ENCODE peak calls at places on chromosomes 13 and 19, in eight cellular contexts. A is fibroblast of the aortic adventitia, P is brain microvascular endothelial cell, T is A549, M is thoracic aorta, N is ovary, Z is IMR-90, R is breast epithelium. W is an unnamed sample.

GRCh38 chr19:51341976-51342580 is at the start of gene VSIG10L:
- DNase-seq in P (no peak), M (no peak), R (no peak), T (no peak), Z (no peak), A (no peak), N (no peak), W (no peak)

GRCh38 chr13:40812724-40813445 is 23.5 kb downstream of the SLC25A15 start:
- DNase-seq in A (no peak), N (no peak), M (no peak), T (no peak), R (no peak), P (peak; percentile 27), Z (peak; percentile 78), W (no peak)

GRCh38 chr13:43905435-43906031 is 25.8 kb downstream of the LACC1 start:
- DNase-seq in T (no peak), P (peak; percentile 60), M (no peak), R (no peak), N (no peak), A (peak; percentile 86), Z (peak; percentile 77), W (no peak)

GRCh38 chr19:31350693-31351211 is 1.5 kb upstream of the TSHZ3 start:
- DNase-seq in A (peak; percentile 49), M (no peak), N (peak; percentile 41), P (peak; percentile 22), T (no peak), Z (peak; percentile 56), R (no peak), W (no peak)

GRCh38 chr19:33904681-33905080 is 108.0 kb downstream of the KCTD15 start:
- DNase-seq in N (peak; percentile 27), M (no peak), R (no peak), A (no peak), P (peak; percentile 53), T (no peak), Z (no peak), W (no peak)

GRCh38 chr13:114095486-114095885 is 36.9 kb downstream of the RASA3 start:
- DNase-seq in Z (no peak), M (no peak), P (no peak), R (peak; percentile 20), N (no peak), A (no peak), T (no peak), W (no peak)

GRCh38 chr19:3270908-3271307 is 46.4 kb downstream of the CELF5 start:
- DNase-seq in T (no peak), N (no peak), Z (peak; percentile 45), M (no peak), A (peak; percentile 32), R (no peak), P (peak; percentile 11), W (no peak)

GRCh38 chr13:26977541-26977940 is 194.1 kb downstream of the USP12 start:
- DNase-seq in M (no peak), A (no peak), Z (peak; percentile 49), T (no peak), P (no peak), N (no peak), R (no peak), W (no peak)

GRCh38 chr13:51781246-51782022 is 22.5 kb downstream of the DHRS12 start:
- DNase-seq in T (no peak), Z (peak; percentile 24), M (no peak), N (no peak), P (no peak), R (no peak), A (no peak), W (no peak)

GRCh38 chr19:18848860-18849661 is 17.3 kb downstream of the UPF1 start:
- DNase-seq in P (peak; percentile 30), Z (peak; percentile 40), M (peak; percentile 46), T (no peak), A (peak; percentile 87), N (peak; percentile 70), R (no peak), W (no peak)

GRCh38 chr13:108943842-108944241 is 314.4 kb downstream of the MYO16 start:
- DNase-seq in A (no peak), Z (no peak), R (no peak), N (no peak), P (no peak), T (no peak), M (no peak), W (no peak)

GRCh38 chr13:108950333-108951010 is 321.1 kb downstream of the MYO16 start:
- DNase-seq in R (no peak), N (no peak), M (no peak), A (peak; percentile 24), Z (no peak), P (peak; percentile 78), T (no peak), W (no peak)

GRCh38 chr13:108944760-108945159 is 315.3 kb downstream of the MYO16 start:
- DNase-seq in A (peak; percentile 44), N (no peak), M (no peak), Z (no peak), T (no peak), R (no peak), P (no peak), W (no peak)

GRCh38 chr13:108947551-108948030 is 318.2 kb downstream of the MYO16 start:
- DNase-seq in M (no peak), A (peak; percentile 90), Z (peak; percentile 30), P (peak; percentile 59), T (no peak), N (peak; percentile 28), R (no peak), W (no peak)

DNA sequence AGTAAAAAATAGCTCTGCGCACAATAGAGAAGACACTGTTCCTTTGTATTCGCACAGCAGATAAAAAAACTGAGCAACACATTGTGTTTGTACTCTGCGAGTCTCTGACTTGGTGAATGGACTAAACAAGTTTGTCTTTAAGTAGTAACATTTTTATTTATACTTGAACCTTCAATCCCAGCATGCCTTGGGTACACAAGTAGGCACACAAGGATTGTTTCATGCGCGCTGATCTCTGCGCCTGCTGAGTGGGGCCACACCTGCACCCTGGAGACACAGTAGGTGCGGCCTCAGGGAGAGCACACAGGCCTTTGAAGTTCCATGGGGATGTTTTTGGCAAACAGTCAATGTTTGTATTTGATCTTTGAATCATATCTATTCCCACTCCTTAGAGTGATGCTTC is 318.9 kb downstream of the MYO16 start:
- DNase-seq in Z (no peak), N (no peak), T (peak; percentile 35), R (no peak), A (no peak), M (no peak), P (no peak), W (no peak)
- TF ChIP-seq CTCF in Z (no peak), N (no peak), T (no peak), R (no peak), A (no peak), M (no peak), P (no peak), W (no peak)

DNA sequence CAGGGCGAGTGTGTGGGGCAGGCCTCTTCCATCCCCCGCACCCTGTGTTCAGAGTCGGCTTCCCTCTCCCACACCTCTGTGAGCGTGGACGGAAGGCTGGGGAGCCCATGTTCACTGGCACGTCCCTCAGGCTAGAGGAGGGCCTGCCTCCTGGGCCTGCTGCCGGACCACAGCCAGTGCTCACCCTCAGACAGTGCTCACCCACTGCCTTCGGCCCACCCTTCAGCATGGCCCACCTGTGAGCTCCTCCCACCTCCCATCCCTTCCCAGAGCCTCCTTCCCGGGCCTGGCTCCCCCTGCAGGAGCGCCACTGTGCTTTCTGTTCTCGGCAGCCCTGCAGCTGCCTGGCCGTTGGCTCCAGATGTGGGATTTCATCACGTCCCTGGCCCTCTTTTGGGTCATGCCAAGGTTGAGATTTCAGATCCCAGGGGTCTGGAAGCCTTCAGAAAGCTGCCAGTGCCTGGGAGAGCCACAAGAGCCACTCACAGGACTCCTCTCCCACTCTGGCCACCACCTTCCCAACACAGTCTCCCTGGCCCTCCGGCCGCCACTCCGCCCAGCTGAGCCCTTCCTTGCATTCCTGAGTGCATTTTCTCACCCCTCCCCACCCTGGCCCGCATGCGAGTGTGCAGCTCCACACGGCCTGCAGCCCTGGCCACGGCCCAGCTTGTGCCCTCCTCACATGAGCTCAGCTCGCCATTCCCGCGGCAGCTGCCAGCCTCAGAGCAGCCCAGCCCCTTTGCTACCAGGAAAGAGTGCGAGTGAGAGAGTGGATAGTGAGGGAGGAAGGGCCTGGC is 25.3 kb downstream of the CAPN12 start:
- DNase-seq in P (peak; percentile 28), M (no peak), R (no peak), A (peak; percentile 40), N (no peak), Z (no peak), T (no peak), W (no peak)
- TF ChIP-seq CTCF in P (peak; percentile 72), M (peak; percentile 42), R (no peak), A (peak; percentile 39), N (no peak), Z (peak; percentile 30), T (peak; percentile 38), W (no peak)

GRCh38 chr19:48813123-48813911 is 2.5 kb upstream of the BCAT2 start:
- DNase-seq in M (no peak), T (no peak), Z (no peak), N (no peak), A (no peak), R (no peak), P (no peak), W (no peak)
- TF ChIP-seq CTCF in M (peak; percentile 8), T (peak; percentile 11), Z (no peak), N (no peak), A (no peak), R (no peak), P (peak; percentile 37), W (peak; percentile 2)

GRCh38 chr13:87792878-87793277 is 121.7 kb downstream of the SLITRK5 start:
- DNase-seq in A (no peak), T (no peak), P (no peak), Z (no peak), N (no peak), M (no peak), R (no peak), W (no peak)
- TF ChIP-seq CTCF in A (no peak), T (no peak), P (no peak), Z (no peak), N (no peak), M (no peak), R (no peak), W (no peak)

GRCh38 chr19:46076951-46077814 is 36.4 kb upstream of the IGFL4 start:
- DNase-seq in Z (peak; percentile 79), T (peak; percentile 95), P (peak; percentile 76), R (no peak), A (peak; percentile 89), M (no peak), N (no peak), W (peak; percentile 51)

GRCh38 chr19:46080561-46080960 is 39.8 kb upstream of the IGFL4 start:
- DNase-seq in R (no peak), N (no peak), A (peak; percentile 86), M (no peak), T (no peak), P (peak; percentile 98), Z (peak; percentile 92), W (no peak)

GRCh38 chr19:46076031-46076880 is 35.5 kb upstream of the IGFL4 start:
- DNase-seq in N (no peak), P (no peak), M (no peak), R (no peak), A (no peak), T (no peak), Z (no peak), W (no peak)

GRCh38 chr19:46081928-46082727 is 41.3 kb upstream of the IGFL4 start:
- DNase-seq in A (peak; percentile 82), N (no peak), T (peak; percentile 70), R (no peak), M (no peak), Z (peak; percentile 67), P (peak; percentile 46), W (no peak)

GRCh38 chr19:46077815-46078167 is 37.0 kb upstream of the IGFL4 start:
- DNase-seq in T (no peak), M (no peak), Z (no peak), P (no peak), R (no peak), N (no peak), A (no peak), W (no peak)
- TF ChIP-seq CTCF in T (no peak), M (no peak), Z (no peak), P (no peak), R (peak; percentile 4), N (no peak), A (no peak), W (no peak)

GRCh38 chr13:98315466-98315865 is 138.4 kb upstream of the RNF113B start:
- DNase-seq in M (no peak), Z (peak; percentile 71), A (peak; percentile 27), T (no peak), R (no peak), N (no peak), P (peak; percentile 58), W (no peak)
- TF ChIP-seq CTCF in M (no peak), Z (peak; percentile 11), A (peak; percentile 11), T (no peak), R (no peak), N (no peak), P (peak; percentile 9), W (no peak)